ENCODE peak calls at places on chromosome 13, in seven cellular contexts. U is stimulated activated CD4-positive, alpha-beta T cell treated with anti-CD3 and anti-CD28 coated beads, Interleukin-4, amount 100 ng/mL, for 1 hour; K is stimulated activated naive CD8-positive, alpha-beta T cell treated with anti-CD3 and anti-CD28 coated beads, Interleukin-15, amount 100 ng/mL, for 72 hours; X is occipital lobe; S is HT-29; D is AG08395; Z is ovary. C is an unnamed sample.

GRCh38 chr13:99075268-99076191 is 97.7 kb upstream of the DOCK9 start:
- DNase-seq in U (no peak), K (no peak), X (no peak), S (no peak), D (no peak), Z (no peak), C (no peak)

GRCh38 chr13:76600086-76600485 is 286.1 kb downstream of the KCTD12 start:
- DNase-seq in U (no peak), K (no peak), X (no peak), S (no peak), D (no peak), Z (no peak), C (no peak)

GRCh38 chr13:105343134-105343806 is 1192.2 kb downstream of the EFNB2 start:
- DNase-seq in U (no peak), K (no peak), X (no peak), S (no peak), D (no peak), Z (no peak), C (no peak)

GRCh38 chr13:29507356-29507755 is 88.1 kb downstream of the SLC7A1 start:
- DNase-seq in U (no peak), K (no peak), X (peak), S (no peak), D (no peak), Z (no peak), C (no peak)

GRCh38 chr13:98105929-98106336 is 37.0 kb upstream of the FARP1 start:
- DNase-seq in U (no peak), K (no peak), X (no peak), S (peak), D (peak), Z (no peak), C (no peak)

GRCh38 chr13:72137782-72138181 is 270.8 kb upstream of the DACH1 start:
- DNase-seq in U (no peak), K (no peak), X (no peak), S (no peak), D (no peak), Z (no peak), C (no peak)

GRCh38 chr13:66405908-66406802 is 824.0 kb downstream of the PCDH9 start:
- DNase-seq in U (no peak), K (no peak), X (no peak), S (peak), D (peak), Z (no peak), C (no peak)

GRCh38 chr13:26412961-26413716 is 144.3 kb upstream of the WASF3 start:
- DNase-seq in U (no peak), K (no peak), X (no peak), S (no peak), D (no peak), Z (no peak), C (no peak)

GRCh38 chr13:102643656-102644055 is 46.9 kb downstream of the TPP2 start:
- DNase-seq in U (no peak), K (no peak), X (no peak), S (no peak), D (no peak), Z (no peak), C (no peak)

GRCh38 chr13:23086951-23087350 is 93.8 kb upstream of the SGCG start:
- DNase-seq in U (no peak), K (no peak), X (no peak), S (no peak), D (no peak), Z (no peak), C (no peak)

GRCh38 chr13:44231786-44232516 is 141.7 kb upstream of the SERP2 start:
- DNase-seq in U (peak), K (no peak), X (no peak), S (peak), D (peak), Z (peak), C (peak)

GRCh38 chr13:32426191-32426980 is 1.5 kb downstream of the N4BP2L1 start:
- DNase-seq in U (peak), K (peak), X (no peak), S (peak), D (no peak), Z (no peak), C (no peak)

GRCh38 chr13:112693831-112694497 is 4.1 kb downstream of the ATP11A start:
- DNase-seq in U (no peak), K (no peak), X (no peak), S (peak), D (peak), Z (peak), C (no peak)

GRCh38 chr13:100710176-100710575 is 35.6 kb upstream of the TMTC4 start:
- DNase-seq in U (no peak), K (no peak), X (no peak), S (no peak), D (no peak), Z (no peak), C (no peak)

GRCh38 chr13:35768126-35768525 is 291.6 kb upstream of the MAB21L1 start:
- DNase-seq in U (no peak), K (no peak), X (no peak), S (no peak), D (no peak), Z (no peak), C (no peak)

C was measured in iPS DF 6.9.